ENCODE peak calls at places on chromosomes 13 and 19, in seven cellular contexts. F is mucosa of gallbladder; V is posterior cingulate gyrus; M is cerebellar cortex; N is activated T-cell treated with anti-CD3 and anti-CD28 coated beads, Interleukin-2, amount 50 U/mL, for 24 hours; B is ovary; L is Kasumi-1. D is an unnamed sample.

GRCh38 chr19:6590458-6591319 is at the start of gene CD70:
- DNase-seq in F (no peak), V (no peak), M (peak; percentile 59), N (peak; percentile 70), B (no peak), L (no peak), D (peak; percentile 28)

GRCh38 chr19:33644284-33644836 is 22.6 kb downstream of the CHST8 start:
- DNase-seq in F (no peak), V (no peak), M (no peak), N (no peak), B (no peak), L (no peak), D (no peak)

GRCh38 chr13:74647211-74647610 is 513.0 kb upstream of the KLF12 start:
- DNase-seq in F (no peak), V (no peak), M (no peak), N (no peak), B (no peak), L (no peak), D (no peak)

GRCh38 chr19:18086590-18087138 is at the start of gene IL12RB1:
- DNase-seq in F (no peak), V (no peak), M (no peak), N (peak; percentile 72), B (no peak), L (no peak), D (no peak)

GRCh38 chr19:35030257-35031071 is at the start of gene SCN1B:
- DNase-seq in F (peak; percentile 25), V (peak; percentile 60), M (no peak), N (peak; percentile 82), B (peak; percentile 72), L (peak; percentile 38), D (peak; percentile 61)

GRCh38 chr13:97540696-97541095 is 106.7 kb downstream of the RAP2A start:
- DNase-seq in F (no peak), V (no peak), M (no peak), N (no peak), B (no peak), L (no peak), D (no peak)

GRCh38 chr19:54009440-54009839 is 18.0 kb downstream of the CACNG6 start:
- DNase-seq in F (no peak), V (no peak), M (no peak), N (no peak), B (no peak), L (no peak), D (no peak)

GRCh38 chr19:34298891-34299510 is 44.6 kb downstream of the GARRE1 start:
- DNase-seq in F (no peak), V (no peak), M (no peak), N (no peak), B (no peak), L (no peak), D (peak; percentile 51)

GRCh38 chr19:45076029-45076850 is at the start of gene ZNF296:
- DNase-seq in F (peak; percentile 60), V (no peak), M (peak; percentile 86), N (peak; percentile 89), B (peak; percentile 50), L (peak; percentile 58), D (peak; percentile 88)

GRCh38 chr19:40246292-40247073 is 20.0 kb upstream of the CCNP start:
- DNase-seq in F (no peak), V (no peak), M (no peak), N (no peak), B (no peak), L (no peak), D (no peak)

GRCh38 chr13:45510671-45511070 is 45.9 kb downstream of the COG3 start:
- DNase-seq in F (no peak), V (no peak), M (no peak), N (no peak), B (no peak), L (no peak), D (no peak)

GRCh38 chr13:109819851-109820250 is 33.5 kb upstream of the IRS2 start:
- DNase-seq in F (no peak), V (no peak), M (no peak), N (no peak), B (no peak), L (no peak), D (no peak)